ENCODE peak calls at places on chromosomes 12 and 14, in nine cellular contexts. C, I, M, V, Y, P, H, Q and R are unnamed samples.

GRCh38 chr14:35988550-35988949 is 162.4 kb downstream of the BRMS1L start:
- DNase-seq in H (no peak), P (no peak), C (no peak), Y (no peak), M (no peak), Q (no peak), I (no peak), V (no peak), R (no peak)

GRCh38 chr14:74712499-74713394 is at the start of the genes AREL1 and FCF1:
- DNase-seq in V (peak), I (peak), H (peak), Q (peak), P (peak), C (peak), M (peak), Y (peak), R (peak)

GRCh38 chr12:45234134-45234865 is 18.4 kb downstream of the ANO6 start:
- DNase-seq in I (peak), H (peak), V (no peak), P (peak), Q (peak), Y (no peak), M (peak), C (peak), R (no peak)

GRCh38 chr12:22407397-22407796 is 72.9 kb upstream of the ST8SIA1 start:
- DNase-seq in Y (no peak), Q (no peak), H (no peak), C (no peak), I (no peak), M (no peak), P (no peak), V (no peak), R (no peak)

GRCh38 chr12:55636853-55637252 is at the start of gene OR10P1:
- DNase-seq in V (no peak), M (no peak), I (no peak), Q (no peak), H (no peak), P (no peak), C (no peak), Y (no peak), R (no peak)

GRCh38 chr12:122399254-122399591 is 23.2 kb downstream of the CLIP1 start:
- DNase-seq in V (no peak), Y (no peak), I (no peak), C (no peak), Q (no peak), M (no peak), H (no peak), P (no peak), R (no peak)

GRCh38 chr14:72682188-72682587 is 211.7 kb downstream of the DPF3 start:
- DNase-seq in C (no peak), I (peak), Y (no peak), M (peak), Q (no peak), V (no peak), P (peak), H (no peak), R (no peak)

GRCh38 chr14:28461379-28461778 is 305.2 kb upstream of the FOXG1 start:
- DNase-seq in C (peak), I (no peak), H (no peak), M (no peak), P (peak), V (no peak), Y (no peak), Q (no peak), R (no peak)

GRCh38 chr12:93601591-93601990 is 29.1 kb downstream of the SOCS2 start:
- DNase-seq in V (no peak), H (no peak), M (no peak), I (no peak), Q (no peak), Y (no peak), P (no peak), C (no peak), R (no peak)

GRCh38 chr12:94172031-94172430 is 23.7 kb downstream of the PLXNC1 start:
- DNase-seq in Q (peak), I (peak), Y (no peak), M (no peak), P (peak), H (no peak), C (peak), V (no peak), R (no peak)

GRCh38 chr12:111954974-111955373 is 58.0 kb downstream of the TMEM116 start:
- DNase-seq in H (no peak), C (no peak), Q (no peak), P (no peak), M (no peak), V (no peak), Y (no peak), I (no peak), R (no peak)

GRCh38 chr14:99889268-99889667 is 96.1 kb downstream of the EML1 start:
- DNase-seq in H (no peak), P (no peak), Q (peak), M (no peak), Y (no peak), I (no peak), C (no peak), V (no peak), R (no peak)

GRCh38 chr14:99681101-99681831 is 2.8 kb upstream of the CYP46A1 start:
- DNase-seq in H (no peak), I (no peak), Y (no peak), P (no peak), Q (no peak), M (no peak), V (no peak), C (no peak), R (no peak)

GRCh38 chr12:12718382-12718761 is 1.2 kb downstream of the CDKN1B start:
- DNase-seq in M (no peak), P (peak), I (no peak), V (no peak), Q (no peak), H (no peak), C (no peak), Y (no peak), R (no peak)

GRCh38 chr12:19642305-19642704 is 203.0 kb downstream of the AEBP2 start:
- DNase-seq in C (no peak), M (no peak), I (no peak), Y (no peak), P (no peak), Q (no peak), V (no peak), H (no peak), R (no peak)

GRCh38 chr14:81252278-81252677 is 31.5 kb upstream of the GTF2A1 start:
- DNase-seq in P (no peak), Y (no peak), C (no peak), H (no peak), I (no peak), V (no peak), M (no peak), Q (no peak), R (no peak)

DNA sequence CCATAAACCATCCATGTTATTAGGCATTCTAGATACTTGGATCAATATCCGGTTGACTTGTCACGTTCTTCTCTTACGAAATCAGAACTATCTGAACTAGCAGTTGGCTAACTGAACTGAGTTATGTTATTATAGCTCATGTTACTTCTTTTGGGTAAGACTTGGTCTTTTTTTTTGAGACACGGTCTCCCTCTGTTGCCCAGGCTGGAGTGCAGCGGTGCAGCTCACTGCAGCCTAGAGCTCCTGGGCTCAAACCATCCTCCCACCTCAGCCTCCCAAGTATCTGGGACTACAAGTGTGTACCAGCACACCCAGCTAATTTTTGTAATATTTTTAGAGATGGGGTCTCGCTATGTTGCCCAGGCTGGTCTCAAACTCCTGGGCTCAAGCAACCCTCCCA is 178.7 kb downstream of the PRKCH start:
- DNase-seq in I (no peak), M (no peak), P (no peak), Q (no peak), C (no peak), V (no peak), Y (no peak), H (no peak), R (no peak)
- TF ChIP-seq CTCF in I (no peak), M (no peak), P (no peak), Q (no peak), C (no peak), V (no peak), Y (no peak), H (no peak), R (no peak)

GRCh38 chr14:84493779-84494178 is 1036.2 kb upstream of the FLRT2 start:
- DNase-seq in M (no peak), I (no peak), V (no peak), H (no peak), P (peak), Y (no peak), Q (no peak), C (peak), R (no peak)
- TF ChIP-seq CTCF in M (no peak), I (no peak), V (no peak), H (no peak), P (no peak), Y (no peak), Q (peak), C (peak), R (no peak)

DNA sequence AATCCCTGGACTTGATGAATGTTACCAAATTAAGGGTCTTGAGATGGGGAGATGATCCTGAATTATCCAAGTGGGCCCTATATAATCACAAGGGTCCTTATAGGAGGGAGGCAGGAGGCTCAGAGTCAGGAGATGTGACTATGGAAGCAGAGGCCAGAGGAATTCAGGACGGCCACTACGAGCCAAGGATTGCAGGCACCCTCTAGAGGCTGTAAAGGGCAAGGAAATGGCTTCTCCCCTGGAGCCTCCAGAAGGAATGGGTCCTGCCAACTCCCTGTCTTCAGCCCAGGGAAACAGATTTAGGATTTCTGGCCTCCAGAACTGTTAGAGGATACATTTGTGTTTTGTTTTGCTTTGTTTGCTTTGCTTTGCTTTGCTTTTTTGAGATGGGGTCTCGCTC is 8.8 kb downstream of the BDKRB1 start:
- DNase-seq in P (peak), C (peak), H (no peak), Y (no peak), Q (peak), M (no peak), I (peak), V (no peak), R (no peak)
- TF ChIP-seq CTCF in P (peak), C (peak), H (peak), Y (peak), Q (peak), M (peak), I (peak), V (peak), R (no peak)

GRCh38 chr12:53062977-53063707 is 13.3 kb downstream of the TNS2 start:
- DNase-seq in H (no peak), Q (no peak), Y (no peak), V (no peak), I (no peak), M (no peak), P (no peak), C (no peak), R (no peak)

GRCh38 chr12:53062011-53062961 is 12.4 kb downstream of the TNS2 start:
- DNase-seq in V (peak), Q (no peak), C (no peak), H (no peak), I (no peak), Y (no peak), P (no peak), M (no peak), R (no peak)

GRCh38 chr12:53060721-53061276 is 10.9 kb downstream of the TNS2 start:
- DNase-seq in H (no peak), I (no peak), C (no peak), P (no peak), V (peak), M (no peak), Q (no peak), Y (peak), R (no peak)

GRCh38 chr12:53060064-53060720 is 10.3 kb downstream of the TNS2 start:
- DNase-seq in P (no peak), Y (peak), Q (no peak), I (no peak), M (no peak), C (no peak), V (peak), H (no peak), R (no peak)

DNA sequence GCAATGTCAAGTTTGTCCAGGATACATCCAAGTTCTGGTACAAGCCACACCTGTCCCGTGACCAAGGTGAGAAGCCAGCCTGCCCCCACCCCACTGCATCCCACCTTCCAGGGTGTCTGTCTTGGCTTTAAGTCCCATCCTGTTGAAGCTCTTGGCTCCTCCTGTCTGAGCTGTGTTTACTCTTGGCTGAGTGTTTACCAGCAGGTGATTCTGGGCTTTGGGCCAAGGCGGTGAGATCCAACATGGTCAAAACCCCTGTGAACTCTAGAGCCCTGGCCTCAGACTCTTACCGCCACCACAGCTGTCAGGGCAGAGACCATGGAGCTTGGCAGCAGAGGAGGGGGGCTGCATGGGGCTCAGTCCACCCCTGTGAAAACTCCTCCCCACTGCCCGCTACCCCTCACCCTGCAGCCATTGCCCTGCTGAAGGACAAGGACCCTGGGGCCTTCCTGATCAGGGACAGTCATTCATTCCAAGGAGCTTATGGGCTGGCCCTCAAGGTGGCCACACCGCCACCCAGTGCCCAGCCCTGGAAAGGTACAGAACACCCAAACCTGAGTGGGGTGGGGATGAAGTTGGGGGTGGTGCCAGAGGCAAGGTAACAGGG is 11.6 kb downstream of the TNS2 start:
- DNase-seq in Y (peak), V (peak), I (no peak), P (no peak), H (no peak), C (no peak), M (no peak), Q (peak), R (no peak)
- TF ChIP-seq CTCF in Y (peak), V (no peak), I (peak), P (peak), H (peak), C (no peak), M (no peak), Q (peak), R (no peak)

GRCh38 chr12:48442191-48442828 is 30.0 kb upstream of the ANP32D start:
- DNase-seq in P (no peak), H (no peak), M (no peak), Q (peak), V (no peak), C (no peak), I (no peak), Y (no peak), R (no peak)
- TF ChIP-seq CTCF in P (no peak), H (peak), M (no peak), Q (peak), V (no peak), C (peak), I (no peak), Y (no peak), R (no peak)

GRCh38 chr12:25960176-25960575 is 1.7 kb downstream of the RASSF8 start:
- DNase-seq in C (peak), Y (no peak), I (peak), H (no peak), M (no peak), P (peak), V (no peak), Q (peak), R (no peak)
- TF ChIP-seq CTCF in C (peak), Y (no peak), I (peak), H (peak), M (peak), P (peak), V (no peak), Q (peak), R (no peak)